ENCODE peak calls at places on chromosomes 5 and 9, in six cellular contexts. M is K562, G is HepG2, W is H1, H is HCT116, L is GM12878. Z is an unnamed sample.

GRCh38 chr5:160473736-160474483 is 52.3 kb downstream of the PTTG1 start:
- DNase-seq in M (no peak), G (no peak), W (no peak), H (no peak), L (no peak), Z (no peak)

GRCh38 chr9:77456829-77457437 is 191.2 kb downstream of the GNA14 start:
- DNase-seq in M (peak), G (peak), W (peak), H (peak), L (no peak), Z (peak)

GRCh38 chr5:66675369-66675768 is 79.2 kb downstream of the MAST4 start:
- DNase-seq in M (no peak), G (no peak), W (no peak), H (no peak), L (no peak), Z (no peak)

GRCh38 chr9:11338130-11338529 is 725.3 kb upstream of the PTPRD start:
- DNase-seq in M (no peak), G (no peak), W (no peak), H (no peak), L (no peak), Z (no peak)

GRCh38 chr5:625516-625915 is 13.4 kb downstream of the CEP72 start:
- DNase-seq in M (no peak), G (no peak), W (no peak), H (no peak), L (no peak), Z (no peak)

GRCh38 chr9:134422301-134422700 is 96.0 kb downstream of the RXRA start:
- DNase-seq in M (no peak), G (no peak), W (no peak), H (no peak), L (no peak), Z (peak)

GRCh38 chr9:38641985-38642864 is 21.8 kb upstream of the ANKRD18A start:
- DNase-seq in M (peak), G (peak), W (peak), H (peak), L (no peak), Z (peak)

GRCh38 chr5:64707191-64707590 is 16.9 kb downstream of the SHISAL2B start:
- DNase-seq in M (no peak), G (no peak), W (no peak), H (no peak), L (no peak), Z (no peak)

GRCh38 chr5:83509535-83509934 is 38.0 kb downstream of the VCAN start:
- DNase-seq in M (no peak), G (no peak), W (no peak), H (no peak), L (no peak), Z (peak)

GRCh38 chr5:181059297-181060230 is 19.5 kb downstream of the BTNL9 start:
- DNase-seq in M (no peak), G (no peak), W (peak), H (no peak), L (no peak), Z (no peak)

GRCh38 chr5:55926476-55926875 is 68.3 kb downstream of the IL6ST start:
- DNase-seq in M (no peak), G (no peak), W (peak), H (no peak), L (no peak), Z (no peak)

GRCh38 chr5:141934099-141934844 is 10.6 kb downstream of the DELE1 start:
- DNase-seq in M (no peak), G (no peak), W (no peak), H (no peak), L (no peak), Z (no peak)

GRCh38 chr9:73911814-73912213 is 585.3 kb upstream of the RORB start:
- DNase-seq in M (no peak), G (no peak), W (no peak), H (no peak), L (no peak), Z (no peak)

GRCh38 chr9:93660647-93661046 is 84.3 kb downstream of the PHF2 start:
- DNase-seq in M (no peak), G (no peak), W (no peak), H (no peak), L (no peak), Z (no peak)

GRCh38 chr5:52961238-52961637 is 27.9 kb upstream of the ITGA2 start:
- DNase-seq in M (no peak), G (no peak), W (no peak), H (no peak), L (no peak), Z (no peak)

GRCh38 chr5:39253211-39253610 is 33.8 kb upstream of the FYB1 start:
- DNase-seq in M (no peak), G (no peak), W (no peak), H (no peak), L (no peak), Z (no peak)

GRCh38 chr9:110939053-110939452 is 99.2 kb downstream of the LPAR1 start:
- DNase-seq in M (no peak), G (no peak), W (no peak), H (no peak), L (no peak), Z (no peak)
- TF ChIP-seq JUND in M (no peak), G (no peak), W (no peak), H (no peak), L (no peak), Z (no peak)

GRCh38 chr9:131018621-131019020 is 9.6 kb downstream of the LAMC3 start:
- DNase-seq in M (peak), G (peak), W (no peak), H (no peak), L (no peak), Z (peak)
- TF ChIP-seq JUND in M (no peak), G (no peak), W (no peak), H (no peak), L (no peak), Z (no peak)

GRCh38 chr5:81010636-81011035 is 50.5 kb downstream of the RASGRF2 start:
- DNase-seq in M (no peak), G (no peak), W (no peak), H (no peak), L (no peak), Z (no peak)
- TF ChIP-seq JUND in M (no peak), G (no peak), W (no peak), H (no peak), L (no peak), Z (no peak)

GRCh38 chr9:126615251-126615790 is 1.6 kb downstream of the LMX1B start:
- DNase-seq in M (no peak), G (peak), W (peak), H (no peak), L (no peak), Z (peak)
- TF ChIP-seq JUND in M (no peak), G (no peak), W (no peak), H (no peak), L (no peak), Z (no peak)

GRCh38 chr9:135879237-135879601 is 28.1 kb downstream of the CAMSAP1 start:
- DNase-seq in M (no peak), G (no peak), W (no peak), H (no peak), L (no peak), Z (no peak)
- TF ChIP-seq JUND in M (no peak), G (no peak), W (no peak), H (no peak), L (no peak), Z (no peak)

GRCh38 chr5:34587355-34588241 is 68.5 kb upstream of the RAI14 start:
- DNase-seq in M (peak), G (peak), W (no peak), H (no peak), L (peak), Z (no peak)
- TF ChIP-seq JUND in M (peak), G (no peak), W (no peak), H (no peak), L (no peak), Z (no peak)

Z was measured in T47D.